ENCODE peak calls at places on chromosomes 11 and 22, in eight cellular contexts. X is tibial artery; N is adrenal gland; Z is A673; G is BE2C; P is K562; O is effector memory CD4-positive, alpha-beta T cell; Q is kidney. L is an unnamed sample.

GRCh38 chr11:12599408-12600143 is 74.6 kb upstream of the TEAD1 start:
- DNase-seq in X (peak; percentile 35), N (peak; percentile 56), Z (peak; percentile 69), G (peak; percentile 9), P (peak; percentile 62), O (no peak), Q (peak; percentile 76), L (no peak)

GRCh38 chr11:75056806-75057205 is 39.9 kb downstream of the OR2AT4 start:
- DNase-seq in X (no peak), N (no peak), Z (no peak), G (no peak), P (no peak), O (no peak), Q (no peak), L (no peak)

GRCh38 chr11:25163421-25163820 is 666.6 kb downstream of the LUZP2 start:
- DNase-seq in X (no peak), N (no peak), Z (no peak), G (no peak), P (no peak), O (no peak), Q (no peak), L (no peak)

GRCh38 chr11:78168539-78169477 is 19.6 kb downstream of the KCTD21 start:
- DNase-seq in X (peak; percentile 97), N (peak; percentile 76), Z (no peak), G (peak; percentile 94), P (peak; percentile 29), O (no peak), Q (peak; percentile 94), L (peak; percentile 92)

GRCh38 chr11:61659413-61660196 is 20.6 kb upstream of the DAGLA start:
- DNase-seq in X (no peak), N (no peak), Z (no peak), G (no peak), P (no peak), O (no peak), Q (no peak), L (no peak)

GRCh38 chr22:28031383-28031922 is 112.4 kb upstream of the PITPNB start:
- DNase-seq in X (no peak), N (no peak), Z (no peak), G (no peak), P (no peak), O (no peak), Q (no peak), L (no peak)

GRCh38 chr22:35838849-35839646 is 121.4 kb downstream of the APOL5 start:
- DNase-seq in X (peak; percentile 69), N (peak; percentile 33), Z (peak; percentile 79), G (peak; percentile 59), P (no peak), O (no peak), Q (no peak), L (peak; percentile 44)

GRCh38 chr11:100635194-100635593 is 51.9 kb upstream of the ARHGAP42 start:
- DNase-seq in X (no peak), N (no peak), Z (no peak), G (no peak), P (no peak), O (no peak), Q (no peak), L (no peak)

GRCh38 chr11:128195057-128195751 is 392.2 kb downstream of the ETS1 start:
- DNase-seq in X (peak; percentile 28), N (no peak), Z (no peak), G (no peak), P (no peak), O (peak; percentile 34), Q (no peak), L (no peak)

GRCh38 chr11:8292351-8292750 is 28.7 kb upstream of the LMO1 start:
- DNase-seq in X (no peak), N (no peak), Z (no peak), G (no peak), P (no peak), O (no peak), Q (no peak), L (no peak)

GRCh38 chr22:40033586-40034380 is 39.0 kb downstream of the FAM83F start:
- DNase-seq in X (no peak), N (no peak), Z (no peak), G (no peak), P (no peak), O (no peak), Q (no peak), L (no peak)

GRCh38 chr11:81869337-81870065 is 864.2 kb downstream of the FAM181B start:
- DNase-seq in X (no peak), N (no peak), Z (no peak), G (no peak), P (no peak), O (peak; percentile 70), Q (no peak), L (no peak)

GRCh38 chr11:122069946-122070345 is 46.1 kb downstream of the BLID start:
- DNase-seq in X (peak; percentile 75), N (peak; percentile 34), Z (peak; percentile 91), G (peak; percentile 88), P (no peak), O (no peak), Q (peak; percentile 67), L (peak; percentile 47)

GRCh38 chr11:84212467-84213390 is 926.6 kb upstream of the CCDC90B start:
- DNase-seq in X (no peak), N (no peak), Z (no peak), G (no peak), P (no peak), O (no peak), Q (peak; percentile 69), L (peak; percentile 28)
- H3K4me3 ChIP-seq in X (no peak overlapping the region), N (no peak overlapping the region), Z (no peak overlapping the region), G (no peak overlapping the region), P (no peak overlapping the region), O (no peak overlapping the region), Q (peak overlapping the region; percentile 41), L (peak overlapping the region; percentile 48)

DNA sequence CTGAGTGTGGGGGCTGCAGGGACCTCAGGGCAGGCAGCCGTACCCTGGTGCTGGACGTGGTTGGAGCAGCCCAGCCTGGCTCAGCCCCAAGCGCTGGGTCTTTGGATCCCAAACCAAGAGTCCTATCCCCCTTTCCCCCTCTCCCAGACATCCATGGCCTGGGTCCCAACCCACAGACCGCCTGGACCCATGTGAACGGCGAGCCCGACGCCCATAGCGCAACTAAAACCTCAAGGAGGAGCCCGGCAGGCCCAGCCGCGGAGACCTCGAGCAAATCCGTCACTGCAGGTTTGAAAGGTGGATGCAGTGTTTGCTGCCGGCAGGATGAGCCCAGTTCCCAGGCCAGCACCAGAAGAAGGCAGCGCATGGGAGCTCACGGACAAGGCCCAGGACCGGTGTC is 337.0 kb downstream of the BRD1 start:
- DNase-seq in X (no peak), N (no peak), Z (no peak), G (no peak), P (no peak), O (no peak), Q (no peak), L (no peak)
- H3K9me3 ChIP-seq in X (no peaks in the 10 kb centered on the region), N (no peaks in the 10 kb centered on the region), Z (no peaks in the 10 kb centered on the region), G (no peaks in the 10 kb centered on the region), P (no peaks in the 10 kb centered on the region), O (no peaks in the 10 kb centered on the region), Q (no peaks in the 10 kb centered on the region), L (no peaks in the 10 kb centered on the region)

GRCh38 chr22:25779890-25780289 is 37.9 kb downstream of the MYO18B start:
- DNase-seq in X (no peak), N (no peak), Z (no peak), G (no peak), P (no peak), O (no peak), Q (no peak), L (no peak)

GRCh38 chr22:25781801-25782200 is 39.8 kb downstream of the MYO18B start:
- DNase-seq in X (no peak), N (no peak), Z (no peak), G (no peak), P (no peak), O (no peak), Q (no peak), L (no peak)

GRCh38 chr22:25782831-25783230 is 40.8 kb downstream of the MYO18B start:
- DNase-seq in X (no peak), N (no peak), Z (no peak), G (no peak), P (no peak), O (no peak), Q (no peak), L (no peak)

GRCh38 chr22:25779426-25779825 is 37.4 kb downstream of the MYO18B start:
- DNase-seq in X (no peak), N (no peak), Z (no peak), G (no peak), P (no peak), O (no peak), Q (no peak), L (no peak)

GRCh38 chr22:25780673-25781072 is 38.7 kb downstream of the MYO18B start:
- DNase-seq in X (no peak), N (no peak), Z (peak; percentile 68), G (peak; percentile 85), P (no peak), O (no peak), Q (no peak), L (no peak)
- H3K36me3 ChIP-seq in X (no peaks in the 10 kb centered on the region), N (no peaks in the 10 kb centered on the region), Z (no peaks in the 10 kb centered on the region), G (no peaks in the 10 kb centered on the region), P (peaks cover 30% of the 10 kb centered on the region), O (no peaks in the 10 kb centered on the region), Q (no peaks in the 10 kb centered on the region), L (no peaks in the 10 kb centered on the region)

DNA sequence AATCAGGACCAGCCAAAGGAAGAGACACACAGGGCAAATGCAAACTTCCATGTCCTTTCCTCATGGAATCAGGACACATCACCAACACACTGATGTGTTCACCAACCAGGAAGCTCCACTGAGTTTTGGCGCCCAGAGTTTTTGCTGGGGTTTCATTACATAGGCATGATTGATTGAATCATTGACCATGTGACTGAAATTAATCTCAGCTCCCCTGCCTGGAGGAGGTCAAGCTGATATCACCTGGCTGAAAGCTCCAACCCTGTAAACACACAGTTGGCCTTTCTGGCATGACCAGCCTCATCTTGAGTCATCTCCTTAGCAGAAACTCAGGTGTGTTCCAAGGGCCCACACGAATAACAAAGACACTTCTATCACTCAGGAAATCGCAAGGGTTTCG is 133.2 kb downstream of the TRIM29 start:
- DNase-seq in X (no peak), N (no peak), Z (no peak), G (no peak), P (no peak), O (no peak), Q (no peak), L (no peak)
- H3K4me3 ChIP-seq in X (no peak overlapping the region), N (no peak overlapping the region), Z (no peak overlapping the region), G (no peak overlapping the region), P (no peak overlapping the region), O (no peak overlapping the region), Q (no peak overlapping the region), L (no peak overlapping the region)

L was measured in MG63.